ENCODE peak calls at places on chromosomes 2 and 18, in seven cellular contexts. One of them, this sample, is unnamed.

GRCh38 chr2:239710953-239711861 is 310.4 kb upstream of the HDAC4 start:
- DNase-seq in HFFc6: no peak
- DNase-seq in endothelial cell: no peak
- DNase-seq in tibial nerve: no peak
- DNase-seq in A673: no peak
- DNase-seq in CD8-positive, alpha-beta T cell: no peak
- DNase-seq in RWPE1: no peak
- DNase-seq in this sample: no peak

GRCh38 chr18:3525870-3526420 is 76.0 kb downstream of the TGIF1 start:
- DNase-seq in RWPE1: no peak
- DNase-seq in CD8-positive, alpha-beta T cell: peak
- DNase-seq in tibial nerve: no peak
- DNase-seq in A673: peak
- DNase-seq in endothelial cell: no peak
- DNase-seq in HFFc6: no peak
- DNase-seq in this sample: peak

GRCh38 chr18:49500136-49500921 is 13.3 kb upstream of the C18orf32 start:
- DNase-seq in CD8-positive, alpha-beta T cell: no peak
- DNase-seq in tibial nerve: no peak
- DNase-seq in endothelial cell: no peak
- DNase-seq in HFFc6: no peak
- DNase-seq in RWPE1: no peak
- DNase-seq in A673: peak
- DNase-seq in this sample: no peak

GRCh38 chr2:207283356-207283755 is 117.6 kb upstream of the KLF7 start:
- DNase-seq in tibial nerve: peak
- DNase-seq in RWPE1: no peak
- DNase-seq in HFFc6: no peak
- DNase-seq in CD8-positive, alpha-beta T cell: no peak
- DNase-seq in endothelial cell: no peak
- DNase-seq in A673: no peak
- DNase-seq in this sample: no peak

GRCh38 chr2:142989276-142990204 is 112.1 kb downstream of the KYNU start:
- DNase-seq in HFFc6: peak
- DNase-seq in endothelial cell: no peak
- DNase-seq in A673: peak
- DNase-seq in tibial nerve: no peak
- DNase-seq in CD8-positive, alpha-beta T cell: no peak
- DNase-seq in RWPE1: no peak
- DNase-seq in this sample: no peak

GRCh38 chr2:135585586-135585985 is 54.3 kb downstream of the R3HDM1 start:
- DNase-seq in CD8-positive, alpha-beta T cell: no peak
- DNase-seq in endothelial cell: no peak
- DNase-seq in RWPE1: no peak
- DNase-seq in HFFc6: peak
- DNase-seq in A673: peak
- DNase-seq in tibial nerve: no peak
- DNase-seq in this sample: no peak

GRCh38 chr18:8329186-8329771 is 280.0 kb upstream of the RAB12 start:
- DNase-seq in A673: no peak
- DNase-seq in tibial nerve: no peak
- DNase-seq in HFFc6: peak
- DNase-seq in CD8-positive, alpha-beta T cell: no peak
- DNase-seq in endothelial cell: no peak
- DNase-seq in RWPE1: no peak
- DNase-seq in this sample: no peak

GRCh38 chr2:178707471-178707870 is 99.8 kb downstream of the TTN start:
- DNase-seq in RWPE1: no peak
- DNase-seq in tibial nerve: no peak
- DNase-seq in HFFc6: no peak
- DNase-seq in CD8-positive, alpha-beta T cell: no peak
- DNase-seq in A673: no peak
- DNase-seq in endothelial cell: no peak
- DNase-seq in this sample: no peak

GRCh38 chr18:28854964-28855363 is 678.0 kb upstream of the CDH2 start:
- DNase-seq in A673: peak
- DNase-seq in RWPE1: no peak
- DNase-seq in tibial nerve: no peak
- DNase-seq in endothelial cell: no peak
- DNase-seq in CD8-positive, alpha-beta T cell: no peak
- DNase-seq in HFFc6: peak
- DNase-seq in this sample: no peak

GRCh38 chr2:165648826-165649225 is 145.2 kb downstream of the GALNT3 start:
- DNase-seq in CD8-positive, alpha-beta T cell: no peak
- DNase-seq in HFFc6: no peak
- DNase-seq in A673: peak
- DNase-seq in RWPE1: no peak
- DNase-seq in tibial nerve: no peak
- DNase-seq in endothelial cell: no peak
- DNase-seq in this sample: no peak

GRCh38 chr2:99641999-99642398 is 152.2 kb upstream of the REV1 start:
- DNase-seq in HFFc6: no peak
- DNase-seq in endothelial cell: no peak
- DNase-seq in CD8-positive, alpha-beta T cell: no peak
- DNase-seq in A673: no peak
- DNase-seq in tibial nerve: no peak
- DNase-seq in RWPE1: no peak
- DNase-seq in this sample: no peak

GRCh38 chr2:105320651-105321215 is 8.8 kb downstream of the TGFBRAP1 start:
- DNase-seq in tibial nerve: no peak
- DNase-seq in endothelial cell: no peak
- DNase-seq in A673: peak
- DNase-seq in RWPE1: peak
- DNase-seq in CD8-positive, alpha-beta T cell: no peak
- DNase-seq in HFFc6: no peak
- DNase-seq in this sample: no peak

GRCh38 chr18:61765097-61765496 is 127.7 kb downstream of the RNF152 start:
- DNase-seq in endothelial cell: no peak
- DNase-seq in RWPE1: no peak
- DNase-seq in A673: no peak
- DNase-seq in CD8-positive, alpha-beta T cell: no peak
- DNase-seq in HFFc6: peak
- DNase-seq in tibial nerve: no peak
- DNase-seq in this sample: no peak

GRCh38 chr2:199484927-199485326 is 27.2 kb upstream of the SATB2 start:
- DNase-seq in HFFc6: peak
- DNase-seq in CD8-positive, alpha-beta T cell: no peak
- DNase-seq in endothelial cell: no peak
- DNase-seq in A673: peak
- DNase-seq in tibial nerve: no peak
- DNase-seq in RWPE1: no peak
- DNase-seq in this sample: no peak
- TF ChIP-seq CTCF in HFFc6: peak
- TF ChIP-seq CTCF in CD8-positive, alpha-beta T cell: no peak
- TF ChIP-seq CTCF in endothelial cell: no peak
- TF ChIP-seq CTCF in A673: peak
- TF ChIP-seq CTCF in tibial nerve: no peak
- TF ChIP-seq CTCF in RWPE1: no peak
- TF ChIP-seq CTCF in this sample: no peak

GRCh38 chr2:128198666-128199065 is 107.7 kb downstream of the UGGT1 start:
- DNase-seq in endothelial cell: no peak
- DNase-seq in A673: no peak
- DNase-seq in HFFc6: no peak
- DNase-seq in CD8-positive, alpha-beta T cell: no peak
- DNase-seq in tibial nerve: no peak
- DNase-seq in RWPE1: no peak
- DNase-seq in this sample: no peak

GRCh38 chr2:128197059-128197458 is 106.1 kb downstream of the UGGT1 start:
- DNase-seq in A673: no peak
- DNase-seq in endothelial cell: no peak
- DNase-seq in HFFc6: no peak
- DNase-seq in RWPE1: no peak
- DNase-seq in CD8-positive, alpha-beta T cell: no peak
- DNase-seq in tibial nerve: no peak
- DNase-seq in this sample: no peak

GRCh38 chr2:128196026-128196822 is 105.2 kb downstream of the UGGT1 start:
- DNase-seq in CD8-positive, alpha-beta T cell: no peak
- DNase-seq in A673: peak
- DNase-seq in RWPE1: no peak
- DNase-seq in endothelial cell: no peak
- DNase-seq in HFFc6: no peak
- DNase-seq in tibial nerve: no peak
- DNase-seq in this sample: no peak

GRCh38 chr2:128199141-128199540 is 108.1 kb downstream of the UGGT1 start:
- DNase-seq in endothelial cell: no peak
- DNase-seq in CD8-positive, alpha-beta T cell: no peak
- DNase-seq in RWPE1: peak
- DNase-seq in tibial nerve: no peak
- DNase-seq in HFFc6: no peak
- DNase-seq in A673: no peak
- DNase-seq in this sample: no peak

DNA sequence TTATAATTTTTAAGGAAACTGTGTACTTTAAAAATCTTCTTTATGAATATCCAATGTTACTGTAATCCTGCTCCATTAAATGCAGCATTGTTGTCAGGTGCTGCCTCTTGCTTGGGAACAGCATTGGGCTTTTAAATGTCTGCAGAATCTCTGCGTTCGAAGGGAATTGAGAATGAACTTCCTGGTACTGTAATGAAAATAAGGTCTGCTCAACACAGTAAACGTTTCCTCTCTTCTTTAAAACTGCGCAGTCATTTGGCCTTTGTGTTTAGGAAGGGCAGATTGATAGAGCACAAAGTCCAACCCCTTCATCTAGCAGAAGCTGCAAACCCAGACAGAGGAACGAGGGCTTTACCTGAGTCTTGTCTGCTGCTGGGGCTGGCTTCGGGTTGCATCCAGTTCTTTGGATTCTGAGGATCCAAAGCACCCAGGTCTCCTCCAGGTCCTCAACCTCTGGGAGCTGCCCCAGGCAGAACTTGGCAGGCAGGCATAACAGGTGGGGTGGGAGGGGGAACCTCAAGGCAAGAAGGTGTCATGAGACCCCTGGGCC is 104.5 kb downstream of the UGGT1 start:
- DNase-seq in HFFc6: no peak
- DNase-seq in tibial nerve: no peak
- DNase-seq in CD8-positive, alpha-beta T cell: no peak
- DNase-seq in endothelial cell: no peak
- DNase-seq in RWPE1: no peak
- DNase-seq in A673: no peak
- DNase-seq in this sample: no peak
- TF ChIP-seq CTCF in HFFc6: no peak
- TF ChIP-seq CTCF in tibial nerve: no peak
- TF ChIP-seq CTCF in CD8-positive, alpha-beta T cell: no peak
- TF ChIP-seq CTCF in endothelial cell: no peak
- TF ChIP-seq CTCF in RWPE1: no peak
- TF ChIP-seq CTCF in A673: no peak
- TF ChIP-seq CTCF in this sample: no peak

GRCh38 chr2:129747500-129748125 is 231.9 kb upstream of the RAB6C start:
- DNase-seq in endothelial cell: no peak
- DNase-seq in tibial nerve: no peak
- DNase-seq in A673: no peak
- DNase-seq in HFFc6: no peak
- DNase-seq in CD8-positive, alpha-beta T cell: no peak
- DNase-seq in RWPE1: no peak
- DNase-seq in this sample: no peak

GRCh38 chr2:129751409-129751808 is 228.1 kb upstream of the RAB6C start:
- DNase-seq in tibial nerve: no peak
- DNase-seq in RWPE1: no peak
- DNase-seq in CD8-positive, alpha-beta T cell: no peak
- DNase-seq in HFFc6: no peak
- DNase-seq in A673: no peak
- DNase-seq in endothelial cell: no peak
- DNase-seq in this sample: no peak

GRCh38 chr2:129744649-129745048 is 234.8 kb upstream of the RAB6C start:
- DNase-seq in HFFc6: no peak
- DNase-seq in CD8-positive, alpha-beta T cell: no peak
- DNase-seq in RWPE1: no peak
- DNase-seq in A673: no peak
- DNase-seq in tibial nerve: no peak
- DNase-seq in endothelial cell: no peak
- DNase-seq in this sample: no peak

GRCh38 chr2:129748250-129748649 is 231.2 kb upstream of the RAB6C start:
- DNase-seq in endothelial cell: no peak
- DNase-seq in CD8-positive, alpha-beta T cell: no peak
- DNase-seq in A673: no peak
- DNase-seq in RWPE1: no peak
- DNase-seq in tibial nerve: no peak
- DNase-seq in HFFc6: no peak
- DNase-seq in this sample: no peak

GRCh38 chr2:129748653-129749052 is 230.8 kb upstream of the RAB6C start:
- DNase-seq in tibial nerve: no peak
- DNase-seq in CD8-positive, alpha-beta T cell: no peak
- DNase-seq in endothelial cell: no peak
- DNase-seq in HFFc6: no peak
- DNase-seq in A673: peak
- DNase-seq in RWPE1: peak
- DNase-seq in this sample: no peak
- TF ChIP-seq CTCF in tibial nerve: no peak
- TF ChIP-seq CTCF in CD8-positive, alpha-beta T cell: no peak
- TF ChIP-seq CTCF in endothelial cell: no peak
- TF ChIP-seq CTCF in HFFc6: no peak
- TF ChIP-seq CTCF in A673: peak
- TF ChIP-seq CTCF in RWPE1: peak
- TF ChIP-seq CTCF in this sample: peak

GRCh38 chr2:188319845-188320244 is 28.2 kb downstream of the GULP1 start:
- DNase-seq in RWPE1: no peak
- DNase-seq in tibial nerve: no peak
- DNase-seq in HFFc6: no peak
- DNase-seq in endothelial cell: no peak
- DNase-seq in A673: no peak
- DNase-seq in CD8-positive, alpha-beta T cell: no peak
- DNase-seq in this sample: no peak
- TF ChIP-seq CTCF in RWPE1: no peak
- TF ChIP-seq CTCF in tibial nerve: no peak
- TF ChIP-seq CTCF in HFFc6: peak
- TF ChIP-seq CTCF in endothelial cell: no peak
- TF ChIP-seq CTCF in A673: peak
- TF ChIP-seq CTCF in CD8-positive, alpha-beta T cell: no peak
- TF ChIP-seq CTCF in this sample: peak

This sample was measured in neural crest cell.